ENCODE peak calls at places on chromosomes 16 and 17, in six cellular contexts. A, R, X, W, M and K are unnamed samples.

GRCh38 chr17:57902117-57902799 is 52.4 kb upstream of the MRPS23 start:
- DNase-seq in A (no peak), R (no peak), X (no peak), W (no peak), M (no peak), K (no peak)

GRCh38 chr17:55161935-55162555 is 102.7 kb upstream of the HLF start:
- DNase-seq in A (no peak), R (no peak), X (no peak), W (no peak), M (no peak), K (no peak)

GRCh38 chr17:6392609-6393367 is 42.1 kb downstream of the AIPL1 start:
- DNase-seq in A (no peak), R (no peak), X (no peak), W (no peak), M (no peak), K (no peak)

GRCh38 chr16:31868701-31869167 is 4.9 kb upstream of the ZNF267 start:
- DNase-seq in A (peak; percentile 18), R (peak; percentile 82), X (peak; percentile 48), W (peak; percentile 99), M (peak; percentile 68), K (peak; percentile 70)

GRCh38 chr16:85243312-85243711 is 131.0 kb upstream of the CIBAR2 start:
- DNase-seq in A (no peak), R (no peak), X (no peak), W (no peak), M (no peak), K (no peak)

GRCh38 chr16:85751665-85752501 is 987 bp upstream of the C16orf74 start:
- DNase-seq in A (no peak), R (no peak), X (no peak), W (no peak), M (no peak), K (no peak)

GRCh38 chr16:50842589-50842988 is 100.7 kb downstream of the CYLD start:
- DNase-seq in A (no peak), R (no peak), X (no peak), W (no peak), M (no peak), K (peak; percentile 34)

GRCh38 chr17:73595068-73595865 is 49.0 kb downstream of the SDK2 start:
- DNase-seq in A (no peak), R (no peak), X (no peak), W (no peak), M (peak; percentile 30), K (no peak)

GRCh38 chr16:4410335-4411075 is 5.9 kb downstream of the CORO7 start:
- DNase-seq in A (no peak), R (no peak), X (no peak), W (peak; percentile 69), M (peak; percentile 82), K (no peak)

GRCh38 chr17:76039121-76039520 is 12.0 kb upstream of the EVPL start:
- DNase-seq in A (no peak), R (peak; percentile 45), X (no peak), W (no peak), M (no peak), K (no peak)

GRCh38 chr17:72699566-72699965 is 392.9 kb downstream of the SLC39A11 start:
- DNase-seq in A (no peak), R (no peak), X (no peak), W (no peak), M (no peak), K (no peak)

GRCh38 chr17:16568541-16569357 is at the start of gene ZNF287:
- DNase-seq in A (peak; percentile 78), R (peak; percentile 95), X (peak; percentile 85), W (peak; percentile 93), M (peak; percentile 94), K (peak; percentile 91)

GRCh38 chr17:71986886-71987285 is 133.9 kb upstream of the SOX9 start:
- DNase-seq in A (no peak), R (no peak), X (no peak), W (no peak), M (no peak), K (no peak)

GRCh38 chr16:83980794-83981193 is 12.8 kb downstream of the NECAB2 start:
- DNase-seq in A (no peak), R (no peak), X (no peak), W (no peak), M (no peak), K (no peak)

GRCh38 chr17:66992911-66993310 is 28.4 kb downstream of the CACNG4 start:
- DNase-seq in A (no peak), R (no peak), X (no peak), W (no peak), M (no peak), K (no peak)

GRCh38 chr16:84271866-84272265 is 22.8 kb upstream of the WFDC1 start:
- DNase-seq in A (no peak), R (no peak), X (no peak), W (no peak), M (no peak), K (no peak)

GRCh38 chr16:68037820-68038597 is 14.9 kb downstream of the DUS2 start:
- DNase-seq in A (no peak), R (no peak), X (no peak), W (no peak), M (no peak), K (no peak)

GRCh38 chr17:63274156-63274555 is 171.9 kb downstream of the CYB561 start:
- DNase-seq in A (no peak), R (no peak), X (no peak), W (no peak), M (no peak), K (no peak)

GRCh38 chr17:41750866-41751265 is 16.4 kb upstream of the HAP1 start:
- DNase-seq in A (no peak), R (no peak), X (no peak), W (no peak), M (no peak), K (no peak)

DNA sequence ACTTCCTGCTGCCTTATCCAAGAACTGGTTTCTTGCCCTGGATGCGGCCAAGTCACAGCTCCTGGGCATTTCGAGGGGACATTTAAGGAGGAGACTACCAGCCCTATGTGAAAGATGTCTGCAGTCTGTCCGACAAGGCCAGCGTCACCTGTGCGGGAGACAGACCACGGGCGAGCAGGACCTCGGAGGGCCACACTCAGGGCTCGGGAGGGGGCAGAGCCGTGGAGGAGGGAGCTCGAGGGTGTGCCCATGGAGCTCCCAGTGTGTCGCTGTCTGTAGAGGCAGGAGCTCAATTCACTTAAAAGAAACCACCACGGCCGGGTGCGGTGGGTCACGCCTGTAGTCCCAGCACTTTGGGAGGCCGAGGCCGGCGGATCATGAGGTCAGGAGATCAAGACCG is 33.3 kb downstream of the CBFA2T3 start:
- DNase-seq in A (no peak), R (no peak), X (no peak), W (no peak), M (no peak), K (no peak)
- H3K27me3 ChIP-seq in A (peaks cover 14% of the 10 kb centered on the region), R (peaks cover 17% of the 10 kb centered on the region), X (peaks cover 7% of the 10 kb centered on the region), W (peaks cover 59% of the 10 kb centered on the region), M (no peaks in the 10 kb centered on the region), K (no peaks in the 10 kb centered on the region)

GRCh38 chr16:13390093-13390985 is 488.9 kb downstream of the SHISA9 start:
- DNase-seq in A (no peak), R (no peak), X (no peak), W (no peak), M (no peak), K (no peak)
- TF ChIP-seq POLR2A in A (no peak), R (no peak), X (no peak), W (no peak), M (no peak), K (no peak)

GRCh38 chr17:39792523-39793221 is 54.9 kb downstream of the GRB7 start:
- DNase-seq in A (no peak), R (no peak), X (no peak), W (no peak), M (no peak), K (no peak)
- H3K9me3 ChIP-seq in A (no peaks in the 10 kb centered on the region), R (no peaks in the 10 kb centered on the region), X (no peaks in the 10 kb centered on the region), W (no peaks in the 10 kb centered on the region), M (no peaks in the 10 kb centered on the region), K (no peaks in the 10 kb centered on the region)

GRCh38 chr16:15641753-15642556 is 999 bp downstream of the MARF1 start:
- DNase-seq in A (no peak), R (no peak), X (no peak), W (no peak), M (no peak), K (no peak)

GRCh38 chr16:15644306-15644961 is 1.5 kb upstream of the MARF1 start:
- DNase-seq in A (no peak), R (no peak), X (no peak), W (no peak), M (peak; percentile 81), K (no peak)

GRCh38 chr16:15640966-15641365 is 2.0 kb downstream of the MARF1 start:
- DNase-seq in A (no peak), R (no peak), X (no peak), W (no peak), M (no peak), K (no peak)

GRCh38 chr16:15642557-15643452 is at the start of gene MARF1:
- DNase-seq in A (peak; percentile 91), R (peak; percentile 97), X (peak; percentile 97), W (peak; percentile 98), M (peak; percentile 98), K (peak; percentile 96)

DNA sequence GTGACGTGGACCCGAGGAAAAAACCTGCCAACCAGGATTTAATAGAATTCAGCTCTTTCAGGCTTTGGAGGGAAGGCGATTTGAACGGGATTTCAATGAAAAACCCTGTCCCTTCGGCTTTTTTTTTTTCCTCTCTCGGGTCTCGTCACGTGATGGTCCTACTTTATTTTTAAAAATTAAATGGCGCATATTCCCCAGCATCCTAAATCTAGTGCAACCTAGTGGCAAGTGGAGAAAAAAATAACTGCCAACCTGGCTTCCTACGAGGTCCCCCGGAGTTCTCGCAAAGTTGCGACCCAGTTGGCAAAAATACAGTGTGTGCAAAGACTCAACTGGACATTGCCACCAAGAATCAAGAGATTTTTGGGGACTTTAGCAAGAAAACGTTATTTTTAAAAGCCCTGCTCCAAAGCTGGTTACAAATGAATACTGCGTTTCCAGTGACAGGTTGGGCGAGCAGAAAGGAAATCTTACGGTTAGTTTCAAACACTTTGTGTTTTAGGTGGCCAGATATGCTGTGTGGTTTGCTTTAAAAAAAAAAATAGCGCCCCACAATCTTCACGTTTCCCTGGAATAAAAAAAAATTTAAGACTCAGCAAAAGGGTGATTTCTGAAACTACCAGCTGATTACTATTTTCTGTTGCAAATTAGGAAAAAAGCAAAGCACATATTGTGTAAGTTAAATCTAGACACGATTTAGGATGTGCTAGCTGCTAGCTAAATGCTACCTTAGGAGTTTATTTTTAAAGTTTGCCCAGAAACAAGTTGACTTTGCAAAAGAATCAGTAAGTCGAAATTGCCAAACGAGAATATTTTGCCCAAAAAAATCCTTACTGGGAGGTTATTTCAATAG is 725 bp upstream of the MARF1 start:
- DNase-seq in A (no peak), R (peak; percentile 28), X (no peak), W (peak; percentile 26), M (peak; percentile 11), K (no peak)
- H3K27me3 ChIP-seq in A (no peaks in the 10 kb centered on the region), R (no peaks in the 10 kb centered on the region), X (no peaks in the 10 kb centered on the region), W (no peaks in the 10 kb centered on the region), M (no peaks in the 10 kb centered on the region), K (no peaks in the 10 kb centered on the region)